ENCODE peak calls at places on chromosome 6, in six cellular contexts. I is T-helper 2 cell; E is central memory CD4-positive, alpha-beta T cell; J is PC-3; A is psoas muscle; Z is cardiac muscle cell. O is an unnamed sample.

GRCh38 chr6:2378046-2378657 is 132.7 kb upstream of the GMDS start:
- DNase-seq in J (no peak), E (no peak), A (no peak), Z (no peak), I (no peak), O (no peak)

GRCh38 chr6:136823128-136823660 is 802 bp downstream of the PEX7 start:
- DNase-seq in Z (no peak), J (no peak), I (no peak), E (no peak), A (no peak), O (peak)

GRCh38 chr6:145428656-145429173 is 306.6 kb downstream of the EPM2A start:
- DNase-seq in A (no peak), I (no peak), E (no peak), J (no peak), Z (peak), O (no peak)

GRCh38 chr6:20706293-20707165 is 172.3 kb downstream of the CDKAL1 start:
- DNase-seq in E (no peak), I (no peak), Z (no peak), J (no peak), A (no peak), O (no peak)

GRCh38 chr6:52808660-52809059 is 5.0 kb upstream of the GSTA1 start:
- DNase-seq in J (no peak), Z (no peak), E (no peak), I (no peak), A (no peak), O (no peak)

GRCh38 chr6:11043552-11043960 is 549 bp downstream of the ELOVL2 start:
- DNase-seq in J (no peak), I (no peak), A (no peak), Z (no peak), E (no peak), O (no peak)

GRCh38 chr6:90730191-90730673 is 143.4 kb upstream of the MAP3K7 start:
- DNase-seq in Z (no peak), I (no peak), J (no peak), E (no peak), A (no peak), O (no peak)

GRCh38 chr6:149864578-149865535 is 698 bp upstream of the LRP11 start:
- DNase-seq in E (peak), Z (peak), I (no peak), J (peak), A (no peak), O (peak)

GRCh38 chr6:13384506-13384905 is 56.2 kb upstream of the TBC1D7 start:
- DNase-seq in J (no peak), E (no peak), A (no peak), I (no peak), Z (no peak), O (no peak)

GRCh38 chr6:159106627-159107241 is 61.9 kb upstream of the TAGAP start:
- DNase-seq in Z (peak), I (peak), J (peak), A (peak), E (peak), O (peak)

GRCh38 chr6:52558266-52559000 is 18.4 kb downstream of the TRAM2 start:
- DNase-seq in I (no peak), E (no peak), A (no peak), Z (peak), J (no peak), O (no peak)